ENCODE peak calls at places on chromosomes 3 and 15, in eight cellular contexts. R is neuronal stem cell, V is IMR-90, Q is astrocyte, C is endodermal cell, L is GM23248, T is mammary epithelial cell, G is mesendoderm. A is an unnamed sample.

GRCh38 chr15:52042051-52042851 is 23.2 kb downstream of the MAPK6 start:
- DNase-seq in L (no peak), T (no peak), Q (no peak), C (no peak), G (no peak), V (no peak), R (no peak), A (no peak)

GRCh38 chr15:88125578-88125977 is 131.0 kb downstream of the NTRK3 start:
- DNase-seq in V (no peak), T (no peak), Q (no peak), R (no peak), G (no peak), L (no peak), C (no peak), A (no peak)

GRCh38 chr3:82055792-82056191 is 294.3 kb upstream of the GBE1 start:
- DNase-seq in Q (peak), C (no peak), T (peak), V (no peak), L (peak), R (no peak), G (peak), A (peak)

GRCh38 chr15:78360426-78360825 is 20.3 kb downstream of the CRABP1 start:
- DNase-seq in V (no peak), G (peak), C (no peak), L (no peak), T (no peak), Q (no peak), R (no peak), A (no peak)

GRCh38 chr3:123805504-123805903 is 78.6 kb downstream of the MYLK start:
- DNase-seq in L (no peak), T (no peak), C (no peak), Q (no peak), V (no peak), R (no peak), G (no peak), A (no peak)

GRCh38 chr15:49282366-49282765 is 112.3 kb downstream of the GALK2 start:
- DNase-seq in C (no peak), V (peak), T (no peak), Q (peak), L (peak), R (no peak), G (no peak), A (no peak)

GRCh38 chr3:146817705-146818104 is 212.6 kb upstream of the PLSCR5 start:
- DNase-seq in G (peak), C (no peak), R (no peak), T (no peak), Q (peak), V (peak), L (peak), A (no peak)

GRCh38 chr3:111882194-111882593 is 23.1 kb downstream of the PHLDB2 start:
- DNase-seq in V (no peak), Q (no peak), T (no peak), C (no peak), L (no peak), R (no peak), G (no peak), A (no peak)

GRCh38 chr3:166902374-166902773 is 477.7 kb downstream of the ZBBX start:
- DNase-seq in G (no peak), C (no peak), Q (no peak), L (no peak), R (no peak), T (no peak), V (no peak), A (no peak)

GRCh38 chr15:77571181-77571580 is 61.5 kb downstream of the LINGO1 start:
- DNase-seq in L (no peak), Q (no peak), R (no peak), V (no peak), T (no peak), C (no peak), G (no peak), A (no peak)

GRCh38 chr3:99471353-99472323 is 166.8 kb upstream of the COL8A1 start:
- DNase-seq in R (no peak), G (no peak), V (no peak), T (no peak), Q (no peak), L (peak), C (no peak), A (no peak)
- H3K9ac ChIP-seq in R (no peak), G (no peak), V (no peak), T (no peak), Q (no peak), L (no peak), C (no peak), A (no peak)

GRCh38 chr3:50242371-50242770 is 6.4 kb downstream of the GNAI2 start:
- DNase-seq in T (no peak), Q (no peak), L (no peak), R (no peak), V (no peak), C (no peak), G (no peak), A (no peak)
- H3K9ac ChIP-seq in T (no peak), Q (peak), L (peak), R (peak), V (no peak), C (no peak), G (peak), A (no peak)

GRCh38 chr3:72273615-72274014 is 488.7 kb upstream of the PROK2 start:
- DNase-seq in V (peak), R (no peak), C (peak), Q (peak), T (no peak), G (peak), L (peak), A (peak)

GRCh38 chr3:72275296-72275820 is 490.4 kb upstream of the PROK2 start:
- DNase-seq in G (no peak), R (no peak), C (no peak), L (peak), V (no peak), Q (no peak), T (no peak), A (no peak)

GRCh38 chr3:72271923-72272322 is 487.0 kb upstream of the PROK2 start:
- DNase-seq in V (no peak), Q (no peak), C (no peak), L (no peak), R (no peak), G (no peak), T (no peak), A (no peak)

GRCh38 chr3:72272356-72272755 is 487.4 kb upstream of the PROK2 start:
- DNase-seq in T (no peak), L (no peak), C (no peak), V (no peak), Q (no peak), G (no peak), R (no peak), A (no peak)

DNA sequence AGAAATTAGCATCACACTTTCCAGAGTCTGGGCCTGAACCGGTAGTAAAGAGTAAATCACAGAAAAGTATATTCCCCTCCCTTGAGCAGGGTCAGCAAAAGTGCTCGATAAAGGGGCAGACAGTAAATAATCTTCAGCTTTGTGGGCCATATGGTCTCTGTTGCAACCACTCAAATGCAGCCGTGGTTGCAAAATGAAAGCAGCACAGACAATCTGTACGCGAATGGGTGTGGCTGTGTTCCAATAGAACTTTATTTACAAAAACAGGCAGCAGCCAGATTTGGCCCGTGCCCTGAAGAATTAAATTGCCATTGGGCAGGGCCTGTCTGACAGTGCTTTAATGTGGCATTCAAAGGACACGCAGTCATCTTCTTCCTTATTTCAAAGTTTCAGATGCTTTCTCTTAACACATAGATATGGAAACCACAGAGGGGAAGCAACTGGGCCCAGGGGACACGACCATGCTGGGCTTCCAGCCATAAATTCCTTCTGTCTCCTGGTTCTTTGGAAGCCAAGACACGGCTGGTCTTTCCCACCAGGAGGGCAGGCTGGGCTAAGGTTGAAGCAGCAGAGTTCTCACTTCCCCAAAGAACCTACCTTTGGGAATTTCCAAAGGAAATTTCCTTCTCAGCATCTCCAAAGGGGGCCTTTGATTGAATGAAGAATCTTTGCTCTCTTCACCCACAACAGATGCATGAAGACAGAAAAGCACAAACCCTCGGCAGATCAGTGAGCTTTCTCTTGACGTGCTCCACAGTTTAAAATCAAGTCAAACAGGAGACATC is 489.8 kb upstream of the PROK2 start:
- DNase-seq in R (no peak), G (peak), C (no peak), Q (peak), T (no peak), V (peak), L (peak), A (peak)
- H3K9ac ChIP-seq in R (no peak), G (no peak), C (no peak), Q (peak), T (no peak), V (peak), L (peak), A (no peak)

GRCh38 chr3:40701016-40701588 is 176.3 kb downstream of the ZNF621 start:
- DNase-seq in G (no peak), T (no peak), C (no peak), Q (no peak), R (no peak), L (no peak), V (no peak), A (no peak)

GRCh38 chr3:40691598-40691905 is 166.8 kb downstream of the ZNF621 start:
- DNase-seq in C (no peak), Q (no peak), G (no peak), R (no peak), L (no peak), V (no peak), T (peak), A (no peak)

GRCh38 chr3:40690696-40691597 is 166.2 kb downstream of the ZNF621 start:
- DNase-seq in C (no peak), L (no peak), V (no peak), T (no peak), R (no peak), G (no peak), Q (no peak), A (no peak)

DNA sequence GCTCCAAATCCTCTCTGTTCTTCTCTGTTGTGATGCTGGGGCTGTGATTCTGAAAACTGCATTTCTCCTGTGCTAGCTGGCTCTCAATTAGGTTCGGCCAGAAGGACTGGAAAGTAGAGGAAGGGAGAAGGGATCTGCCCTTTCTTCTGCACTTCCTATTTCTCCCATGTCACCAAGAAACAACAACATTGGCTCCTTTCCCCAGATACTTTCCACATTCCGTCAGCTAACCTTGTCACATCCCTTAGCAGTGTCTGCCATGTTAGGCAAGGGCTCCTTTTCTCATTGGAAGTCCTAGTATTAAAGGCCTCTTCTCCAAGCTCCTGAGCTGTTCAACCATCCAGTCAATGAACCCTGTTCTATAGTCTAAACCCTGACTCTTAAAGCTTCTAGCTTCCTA is 171.1 kb downstream of the ZNF621 start:
- DNase-seq in Q (no peak), C (no peak), V (no peak), R (no peak), T (no peak), L (no peak), G (no peak), A (no peak)
- H3K9ac ChIP-seq in Q (no peak), C (no peak), V (no peak), R (no peak), T (no peak), L (no peak), G (no peak), A (no peak)

GRCh38 chr15:90986790-90987507 is 7.4 kb downstream of the PRC1 start:
- DNase-seq in C (no peak), V (no peak), L (no peak), R (no peak), T (no peak), Q (no peak), G (no peak), A (no peak)

GRCh38 chr15:90990446-90990845 is 3.9 kb downstream of the PRC1 start:
- DNase-seq in Q (no peak), R (no peak), G (no peak), V (no peak), C (no peak), T (no peak), L (no peak), A (no peak)

GRCh38 chr15:90987561-90988141 is 6.7 kb downstream of the PRC1 start:
- DNase-seq in G (no peak), L (no peak), R (no peak), C (no peak), T (peak), V (no peak), Q (no peak), A (no peak)

GRCh38 chr15:90988249-90988648 is 6.1 kb downstream of the PRC1 start:
- DNase-seq in G (peak), C (no peak), Q (no peak), V (no peak), L (no peak), T (no peak), R (no peak), A (no peak)

DNA sequence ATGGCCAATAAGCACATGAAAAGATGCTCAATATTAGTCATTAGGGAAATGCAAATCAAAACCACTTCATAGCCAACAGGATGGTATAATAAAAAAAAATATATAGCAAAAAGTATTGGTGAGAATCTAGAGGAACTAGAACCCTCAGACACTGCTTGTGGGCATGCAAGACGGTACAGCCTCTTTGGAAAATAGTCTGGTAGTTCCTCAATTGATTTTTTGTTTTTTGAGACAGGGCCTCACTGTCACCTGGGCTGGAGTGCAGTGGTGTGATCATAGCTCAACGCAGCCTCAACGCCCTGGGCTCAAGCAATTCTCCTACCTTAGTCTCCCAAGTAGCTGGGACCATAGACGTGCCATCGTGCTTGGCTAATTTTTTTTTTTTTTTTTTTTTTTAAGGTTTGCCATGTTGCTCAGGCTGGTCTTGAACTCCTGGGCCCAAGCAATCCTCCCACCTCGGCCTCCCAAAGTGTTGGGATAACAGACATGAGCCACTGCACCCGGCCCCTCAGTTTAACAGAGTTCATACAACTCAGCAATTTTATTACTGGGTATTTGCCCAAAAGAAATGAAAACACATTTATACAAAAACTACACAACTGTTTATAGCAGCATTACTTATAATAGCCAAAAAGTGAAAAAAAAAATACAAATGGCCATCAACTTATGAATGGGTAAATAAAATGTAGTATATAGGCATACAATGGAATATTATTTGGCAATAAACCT is 5.1 kb downstream of the PRC1 start:
- DNase-seq in V (no peak), R (no peak), Q (no peak), T (no peak), G (no peak), L (no peak), C (no peak), A (no peak)
- H3K9ac ChIP-seq in V (no peak), R (no peak), Q (no peak), T (no peak), G (no peak), L (no peak), C (no peak), A (no peak)

DNA sequence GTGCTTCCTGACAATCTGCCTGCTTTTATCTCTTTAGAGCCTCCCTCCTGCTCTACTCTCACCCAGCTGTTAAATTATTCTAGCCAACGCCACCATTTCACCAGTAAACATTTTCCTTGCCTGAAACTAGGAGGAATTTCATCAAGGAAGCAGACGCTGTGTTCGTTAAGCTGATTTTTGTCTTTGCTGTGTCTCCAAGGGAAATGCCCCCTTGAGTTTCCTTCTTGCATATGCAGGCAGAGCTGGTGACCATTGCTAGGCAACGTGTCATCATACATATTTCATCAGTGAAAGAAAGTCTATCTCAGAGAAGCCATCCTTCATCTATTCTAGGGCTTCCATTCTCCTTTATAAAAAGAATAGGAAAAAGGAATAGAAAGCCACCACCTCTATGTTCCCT is 87.0 kb upstream of the ST8SIA2 start:
- DNase-seq in R (peak), T (peak), C (peak), V (no peak), L (peak), G (peak), Q (no peak), A (peak)
- H3K9ac ChIP-seq in R (no peak), T (no peak), C (no peak), V (no peak), L (no peak), G (peak), Q (no peak), A (no peak)

DNA sequence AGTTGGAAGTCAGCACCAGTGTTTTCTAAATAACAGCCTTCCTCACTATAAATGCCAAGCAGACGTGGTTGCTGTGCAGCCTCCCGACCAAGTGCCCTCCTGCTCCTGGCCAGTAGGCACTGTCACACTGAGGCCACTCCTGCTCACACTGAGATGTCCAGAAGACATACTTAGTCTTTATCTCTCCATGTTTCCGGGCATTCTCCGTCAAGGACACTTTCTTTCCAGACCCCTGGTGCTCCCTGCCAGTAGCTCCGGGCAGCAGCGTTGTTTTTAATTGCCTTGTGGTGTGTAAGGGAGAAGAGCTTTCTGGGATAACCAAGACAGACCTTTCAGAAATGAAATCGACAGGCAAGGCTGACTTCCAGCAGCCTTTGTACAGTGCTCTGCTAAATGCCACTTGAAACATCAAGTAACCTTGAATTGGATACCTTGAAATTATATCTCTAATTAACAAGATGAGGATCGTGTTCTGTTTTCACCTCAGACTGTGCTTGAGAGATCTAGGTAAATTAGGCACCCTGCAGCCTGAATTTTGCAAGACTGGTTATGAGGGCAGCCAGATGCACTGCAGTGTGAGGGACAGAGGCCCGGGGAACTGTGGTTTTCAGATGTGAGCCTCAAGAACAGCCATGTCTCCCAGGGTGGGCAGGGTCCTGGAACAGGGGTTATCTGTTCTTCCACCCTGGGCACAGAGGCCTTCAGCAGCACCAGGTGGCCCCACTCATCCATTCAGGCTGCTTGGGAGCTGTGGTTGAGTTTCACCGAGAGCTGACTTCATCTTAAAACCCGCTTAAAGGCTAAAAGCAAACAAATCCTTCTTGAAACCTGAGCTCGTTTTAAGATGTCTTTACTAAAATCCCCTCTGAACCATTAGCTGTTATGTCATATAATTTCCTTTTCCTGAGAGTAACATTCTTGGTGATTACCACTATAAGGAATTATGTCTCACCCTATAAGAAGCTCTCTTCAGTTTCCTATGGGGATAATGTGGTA is 105.6 kb upstream of the IL12A start:
- DNase-seq in L (peak), V (peak), T (peak), G (peak), C (no peak), Q (peak), R (no peak), A (no peak)
- H3K9ac ChIP-seq in L (peak), V (no peak), T (peak), G (no peak), C (no peak), Q (peak), R (peak), A (no peak)

GRCh38 chr3:187293514-187293870 is 2.0 kb upstream of the MASP1 start:
- DNase-seq in V (no peak), T (no peak), C (no peak), R (no peak), L (peak), Q (no peak), G (no peak), A (no peak)
- H3K9ac ChIP-seq in V (peak), T (no peak), C (no peak), R (no peak), L (peak), Q (no peak), G (no peak), A (no peak)